ENCODE peak calls at places on chromosomes 2 and 18, in seven cellular contexts. C is endodermal cell; W is aorta; Q is naive thymus-derived CD4-positive, alpha-beta T cell; X is cardiac muscle cell; J is mammary epithelial cell; F is heart right ventricle. L is an unnamed sample. For H3K9me3 and H3K27me3, the result is how much of the 10 kb centered on the place peaks cover.

GRCh38 chr2:62586981-62587380 is 81.0 kb upstream of the TMEM17 start:
- DNase-seq in X (peak), Q (no peak), J (peak), C (no peak), F (no peak), W (no peak), L (no peak)

GRCh38 chr2:53633441-53633840 is 134.2 kb upstream of the CHAC2 start:
- DNase-seq in W (no peak), F (no peak), X (peak), J (peak), C (no peak), Q (no peak), L (no peak)

GRCh38 chr2:44942304-44943030 is 965 bp downstream of the SIX3 start:
- DNase-seq in J (no peak), C (peak), F (no peak), X (no peak), Q (no peak), W (no peak), L (no peak)

GRCh38 chr2:179938026-179938425 is 69.1 kb downstream of the CWC22 start:
- DNase-seq in Q (no peak), X (no peak), C (no peak), F (no peak), J (no peak), W (no peak), L (no peak)

GRCh38 chr2:20925265-20925889 is 102.5 kb upstream of the LDAH start:
- DNase-seq in C (peak), J (no peak), X (peak), W (no peak), F (no peak), Q (no peak), L (peak)

GRCh38 chr2:105139556-105140236 is 101.8 kb downstream of the MRPS9 start:
- DNase-seq in W (no peak), F (no peak), J (no peak), Q (no peak), C (no peak), X (no peak), L (peak)

GRCh38 chr2:23694058-23695045 is 232.6 kb downstream of the ATAD2B start:
- DNase-seq in W (no peak), F (no peak), J (no peak), X (no peak), C (no peak), Q (no peak), L (no peak)

GRCh38 chr2:205650450-205650849 is 31.9 kb upstream of the NRP2 start:
- DNase-seq in F (no peak), J (peak), C (peak), W (no peak), X (peak), Q (no peak), L (no peak)

GRCh38 chr2:169276045-169276444 is 86.3 kb downstream of the LRP2 start:
- DNase-seq in C (no peak), Q (no peak), J (peak), X (peak), W (no peak), F (no peak), L (no peak)

GRCh38 chr2:134912406-134912805 is 6.2 kb upstream of the CCNT2 start:
- DNase-seq in F (no peak), W (no peak), X (peak), J (peak), Q (no peak), C (no peak), L (no peak)

GRCh38 chr18:76450912-76451421 is 44.1 kb downstream of the ZNF516 start:
- DNase-seq in C (peak), W (peak), J (peak), X (peak), F (peak), Q (no peak), L (peak)

GRCh38 chr2:45860136-45861106 is 208.9 kb downstream of the PRKCE start:
- DNase-seq in C (peak), X (peak), W (peak), J (peak), Q (peak), F (peak), L (peak)

GRCh38 chr18:46152808-46153617 is 48.8 kb downstream of the HAUS1 start:
- DNase-seq in J (peak), W (no peak), X (no peak), Q (no peak), C (peak), F (no peak), L (no peak)

GRCh38 chr18:8833480-8833879 is 128.1 kb downstream of the MTCL1 start:
- DNase-seq in F (no peak), Q (no peak), X (no peak), W (no peak), J (no peak), C (no peak), L (no peak)

GRCh38 chr2:67337903-67338302 is 59.2 kb upstream of the ETAA1 start:
- DNase-seq in Q (no peak), W (no peak), X (no peak), F (no peak), J (no peak), C (no peak), L (no peak)
- H3K4me3 ChIP-seq in Q (no peak), W (no peak), X (no peak), F (no peak), J (no peak), C (peak), L (no peak)

GRCh38 chr18:72419914-72420313 is 124.2 kb downstream of the CBLN2 start:
- DNase-seq in X (no peak), C (no peak), Q (no peak), J (no peak), W (no peak), F (no peak), L (peak)
- H3K9me3 ChIP-seq in X (under half), C (under half), Q (under half), J (under half), W (under half), F (under half), L (under half)

DNA sequence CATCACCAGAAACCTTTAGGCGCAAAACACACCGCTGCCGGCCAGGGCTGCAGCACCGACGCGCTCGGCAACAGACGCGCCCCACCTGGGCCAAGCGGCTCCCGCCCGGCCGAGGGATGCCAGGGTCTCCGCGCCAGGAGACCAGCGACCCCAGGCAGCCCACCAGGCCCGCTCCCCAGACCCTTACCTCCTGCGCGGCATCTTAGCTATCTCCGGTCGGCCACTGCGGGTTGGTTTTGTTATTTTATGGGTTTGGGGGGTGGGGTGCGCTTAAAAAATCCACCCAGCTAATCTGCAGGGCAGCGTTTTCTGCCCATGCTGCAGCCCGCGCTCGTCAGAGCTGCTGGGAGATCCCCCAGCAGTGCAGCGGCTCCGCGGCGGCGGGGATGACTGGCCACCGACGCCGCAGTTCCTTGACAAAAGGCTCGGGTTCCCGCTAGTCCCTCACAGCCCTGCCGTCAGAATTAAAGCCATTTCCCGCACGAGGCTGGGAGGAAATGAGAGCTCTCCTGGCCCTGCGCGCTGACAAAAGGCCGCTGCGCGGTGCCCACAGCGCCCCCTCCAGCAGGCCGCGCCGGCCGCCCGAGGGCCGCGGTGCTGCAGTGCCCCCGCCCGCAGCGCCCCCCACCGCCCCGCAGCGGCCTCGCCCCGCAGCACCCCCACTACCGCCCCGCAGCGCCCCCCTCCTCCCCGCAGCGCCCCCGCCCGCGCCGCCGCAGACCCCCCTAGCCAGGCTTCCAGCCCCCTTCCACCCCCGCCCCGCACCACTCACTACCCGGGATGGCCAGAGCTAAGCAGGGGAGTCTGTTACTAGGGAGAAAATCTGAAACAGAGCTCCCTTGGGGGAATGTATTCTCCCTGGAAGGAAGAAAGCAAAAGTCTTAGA is at the start of gene ADD2:
- DNase-seq in X (peak), C (peak), J (peak), W (peak), F (peak), Q (peak), L (peak)
- H3K27me3 ChIP-seq in X (under half), C (under half), J (under half), W (under half), F (under half), Q (under half), L (under half)

GRCh38 chr2:120177011-120177621 is 46.1 kb downstream of the TMEM185B start:
- DNase-seq in C (no peak), J (peak), Q (peak), X (no peak), F (peak), W (peak), L (no peak)

GRCh38 chr2:120177973-120178372 is 45.2 kb downstream of the TMEM185B start:
- DNase-seq in J (no peak), C (no peak), W (no peak), X (no peak), Q (no peak), F (no peak), L (no peak)

GRCh38 chr2:120175000-120175581 is 48.1 kb downstream of the TMEM185B start:
- DNase-seq in Q (peak), X (peak), J (peak), W (no peak), F (no peak), C (no peak), L (no peak)

GRCh38 chr2:120180066-120180465 is 43.1 kb downstream of the TMEM185B start:
- DNase-seq in F (no peak), Q (no peak), J (no peak), W (no peak), C (peak), X (no peak), L (no peak)

DNA sequence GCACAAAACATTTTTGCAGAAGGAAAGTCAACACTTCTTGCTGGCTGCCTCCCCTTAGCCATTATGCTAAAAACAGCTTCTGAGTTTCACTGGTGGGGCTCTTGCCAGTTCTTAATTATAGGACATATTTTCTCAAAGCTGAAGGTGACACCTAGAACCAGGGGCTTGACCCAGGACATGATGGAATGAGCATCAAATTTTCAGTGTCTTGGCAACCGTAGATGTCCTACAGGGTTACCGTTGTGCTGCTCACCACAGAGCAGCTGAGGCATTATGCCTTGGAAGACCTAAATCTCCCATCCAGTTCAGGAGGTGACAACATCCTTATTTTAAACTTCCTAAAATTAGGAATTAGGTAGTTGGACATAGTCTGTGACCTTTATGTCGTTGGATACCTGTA is 46.7 kb downstream of the TMEM185B start:
- DNase-seq in W (no peak), C (no peak), J (no peak), X (no peak), F (no peak), Q (no peak), L (no peak)
- H3K4me3 ChIP-seq in W (no peak), C (no peak), J (no peak), X (no peak), F (no peak), Q (peak), L (no peak)

GRCh38 chr2:229083606-229084349 is 187.3 kb downstream of the PID1 start:
- DNase-seq in J (no peak), C (no peak), F (no peak), W (no peak), Q (no peak), X (no peak), L (no peak)
- H3K9me3 ChIP-seq in J (under half), C (under half), F (under half), W (under half), Q (under half), X (under half), L (under half)

GRCh38 chr18:74166397-74166796 is 18.1 kb downstream of the TIMM21 start:
- DNase-seq in X (no peak), C (no peak), W (no peak), J (no peak), F (no peak), Q (no peak), L (no peak)
- H3K27me3 ChIP-seq in X (under half), C (under half), W (under half), J (under half), F (under half), Q (under half), L (under half)

L was measured in MG63.